ENCODE peak calls at places on chromosome X, in nine cellular contexts. One of them, this sample, is unnamed.

GRCh38 chrX:34778961-34779360 is 121.9 kb upstream of the TMEM47 start:
- DNase-seq in tibial nerve: no peak
- DNase-seq in stimulated activated CD4-positive, alpha-beta T cell treated with anti-CD3 and anti-CD28 coated beads, Interleukin-2, amount 100 ng/mL, for 48 hours: no peak
- DNase-seq in ACHN: peak
- DNase-seq in Daoy: no peak
- DNase-seq in RPMI7951: peak
- DNase-seq in stromal cell of bone marrow: peak
- DNase-seq in endothelial cell: no peak
- DNase-seq in adipocyte: peak
- DNase-seq in this sample: no peak

GRCh38 chrX:105260291-105261043 is 40.0 kb upstream of the TEX13A start:
- DNase-seq in tibial nerve: peak
- DNase-seq in stromal cell of bone marrow: no peak
- DNase-seq in adipocyte: no peak
- DNase-seq in endothelial cell: no peak
- DNase-seq in RPMI7951: no peak
- DNase-seq in Daoy: no peak
- DNase-seq in stimulated activated CD4-positive, alpha-beta T cell treated with anti-CD3 and anti-CD28 coated beads, Interleukin-2, amount 100 ng/mL, for 48 hours: no peak
- DNase-seq in ACHN: no peak
- DNase-seq in this sample: no peak

GRCh38 chrX:5708209-5708608 is 520.5 kb downstream of the NLGN4X start:
- DNase-seq in Daoy: no peak
- DNase-seq in tibial nerve: no peak
- DNase-seq in stimulated activated CD4-positive, alpha-beta T cell treated with anti-CD3 and anti-CD28 coated beads, Interleukin-2, amount 100 ng/mL, for 48 hours: no peak
- DNase-seq in ACHN: no peak
- DNase-seq in stromal cell of bone marrow: peak
- DNase-seq in endothelial cell: no peak
- DNase-seq in RPMI7951: peak
- DNase-seq in adipocyte: no peak
- DNase-seq in this sample: no peak

GRCh38 chrX:115949900-115950822 is 220.4 kb upstream of the AGTR2 start:
- DNase-seq in endothelial cell: no peak
- DNase-seq in Daoy: no peak
- DNase-seq in tibial nerve: no peak
- DNase-seq in stimulated activated CD4-positive, alpha-beta T cell treated with anti-CD3 and anti-CD28 coated beads, Interleukin-2, amount 100 ng/mL, for 48 hours: peak
- DNase-seq in stromal cell of bone marrow: no peak
- DNase-seq in RPMI7951: peak
- DNase-seq in adipocyte: no peak
- DNase-seq in ACHN: no peak
- DNase-seq in this sample: no peak

GRCh38 chrX:56800801-56801200 is 71.8 kb downstream of the NBDY start:
- DNase-seq in stimulated activated CD4-positive, alpha-beta T cell treated with anti-CD3 and anti-CD28 coated beads, Interleukin-2, amount 100 ng/mL, for 48 hours: no peak
- DNase-seq in adipocyte: no peak
- DNase-seq in stromal cell of bone marrow: no peak
- DNase-seq in endothelial cell: no peak
- DNase-seq in tibial nerve: no peak
- DNase-seq in Daoy: no peak
- DNase-seq in RPMI7951: no peak
- DNase-seq in ACHN: no peak
- DNase-seq in this sample: no peak

GRCh38 chrX:110509778-110510510 is 151.3 kb downstream of the RTL9 start:
- DNase-seq in Daoy: no peak
- DNase-seq in stimulated activated CD4-positive, alpha-beta T cell treated with anti-CD3 and anti-CD28 coated beads, Interleukin-2, amount 100 ng/mL, for 48 hours: no peak
- DNase-seq in adipocyte: peak
- DNase-seq in endothelial cell: no peak
- DNase-seq in tibial nerve: no peak
- DNase-seq in stromal cell of bone marrow: no peak
- DNase-seq in ACHN: no peak
- DNase-seq in RPMI7951: peak
- DNase-seq in this sample: no peak

GRCh38 chrX:781216-782211 is 150.9 kb downstream of the SHOX start:
- DNase-seq in tibial nerve: no peak
- DNase-seq in ACHN: no peak
- DNase-seq in stimulated activated CD4-positive, alpha-beta T cell treated with anti-CD3 and anti-CD28 coated beads, Interleukin-2, amount 100 ng/mL, for 48 hours: no peak
- DNase-seq in stromal cell of bone marrow: no peak
- DNase-seq in Daoy: peak
- DNase-seq in endothelial cell: no peak
- DNase-seq in RPMI7951: no peak
- DNase-seq in adipocyte: no peak
- DNase-seq in this sample: no peak

GRCh38 chrX:147119088-147119487 is 304.5 kb upstream of the CXorf51A start:
- DNase-seq in tibial nerve: no peak
- DNase-seq in ACHN: no peak
- DNase-seq in adipocyte: no peak
- DNase-seq in stromal cell of bone marrow: no peak
- DNase-seq in Daoy: no peak
- DNase-seq in RPMI7951: no peak
- DNase-seq in stimulated activated CD4-positive, alpha-beta T cell treated with anti-CD3 and anti-CD28 coated beads, Interleukin-2, amount 100 ng/mL, for 48 hours: no peak
- DNase-seq in endothelial cell: no peak
- DNase-seq in this sample: no peak

GRCh38 chrX:27966492-27966891 is 14.8 kb downstream of the DCAF8L1 start:
- DNase-seq in Daoy: no peak
- DNase-seq in ACHN: no peak
- DNase-seq in RPMI7951: no peak
- DNase-seq in adipocyte: no peak
- DNase-seq in endothelial cell: no peak
- DNase-seq in stimulated activated CD4-positive, alpha-beta T cell treated with anti-CD3 and anti-CD28 coated beads, Interleukin-2, amount 100 ng/mL, for 48 hours: no peak
- DNase-seq in stromal cell of bone marrow: no peak
- DNase-seq in tibial nerve: no peak
- DNase-seq in this sample: no peak

GRCh38 chrX:150841466-150842197 is 56.8 kb downstream of the CD99L2 start:
- DNase-seq in RPMI7951: peak
- DNase-seq in ACHN: no peak
- DNase-seq in Daoy: no peak
- DNase-seq in stimulated activated CD4-positive, alpha-beta T cell treated with anti-CD3 and anti-CD28 coated beads, Interleukin-2, amount 100 ng/mL, for 48 hours: no peak
- DNase-seq in tibial nerve: no peak
- DNase-seq in adipocyte: peak
- DNase-seq in stromal cell of bone marrow: no peak
- DNase-seq in endothelial cell: no peak
- DNase-seq in this sample: no peak

GRCh38 chrX:68719904-68720614 is 72.6 kb downstream of the STARD8 start:
- DNase-seq in RPMI7951: peak
- DNase-seq in tibial nerve: no peak
- DNase-seq in stimulated activated CD4-positive, alpha-beta T cell treated with anti-CD3 and anti-CD28 coated beads, Interleukin-2, amount 100 ng/mL, for 48 hours: no peak
- DNase-seq in Daoy: no peak
- DNase-seq in adipocyte: peak
- DNase-seq in endothelial cell: no peak
- DNase-seq in ACHN: no peak
- DNase-seq in stromal cell of bone marrow: no peak
- DNase-seq in this sample: no peak

GRCh38 chrX:112868586-112868985 is 28.0 kb upstream of the AMOT start:
- DNase-seq in RPMI7951: no peak
- DNase-seq in tibial nerve: no peak
- DNase-seq in Daoy: no peak
- DNase-seq in adipocyte: peak
- DNase-seq in ACHN: no peak
- DNase-seq in endothelial cell: no peak
- DNase-seq in stimulated activated CD4-positive, alpha-beta T cell treated with anti-CD3 and anti-CD28 coated beads, Interleukin-2, amount 100 ng/mL, for 48 hours: no peak
- DNase-seq in stromal cell of bone marrow: no peak
- DNase-seq in this sample: no peak

GRCh38 chrX:48540015-48540350 is 469 bp downstream of the TBC1D25 start:
- DNase-seq in stromal cell of bone marrow: no peak
- DNase-seq in stimulated activated CD4-positive, alpha-beta T cell treated with anti-CD3 and anti-CD28 coated beads, Interleukin-2, amount 100 ng/mL, for 48 hours: peak
- DNase-seq in RPMI7951: peak
- DNase-seq in ACHN: no peak
- DNase-seq in Daoy: no peak
- DNase-seq in tibial nerve: peak
- DNase-seq in adipocyte: peak
- DNase-seq in endothelial cell: peak
- DNase-seq in this sample: no peak

GRCh38 chrX:153426204-153426603 is 14.9 kb downstream of the ZFP92 start:
- DNase-seq in stromal cell of bone marrow: no peak
- DNase-seq in tibial nerve: no peak
- DNase-seq in ACHN: no peak
- DNase-seq in RPMI7951: no peak
- DNase-seq in Daoy: no peak
- DNase-seq in stimulated activated CD4-positive, alpha-beta T cell treated with anti-CD3 and anti-CD28 coated beads, Interleukin-2, amount 100 ng/mL, for 48 hours: no peak
- DNase-seq in endothelial cell: no peak
- DNase-seq in adipocyte: no peak
- DNase-seq in this sample: no peak

GRCh38 chrX:28628101-28628500 is 40.9 kb downstream of the IL1RAPL1 start:
- DNase-seq in stromal cell of bone marrow: no peak
- DNase-seq in stimulated activated CD4-positive, alpha-beta T cell treated with anti-CD3 and anti-CD28 coated beads, Interleukin-2, amount 100 ng/mL, for 48 hours: no peak
- DNase-seq in ACHN: no peak
- DNase-seq in tibial nerve: no peak
- DNase-seq in endothelial cell: no peak
- DNase-seq in Daoy: no peak
- DNase-seq in adipocyte: peak
- DNase-seq in RPMI7951: no peak
- DNase-seq in this sample: no peak

This sample was measured in NCI-H2029 treated with DMSO at 0.1 percent for 48 hours.